ENCODE peak calls at places on chromosomes 12 and 14, in nine cellular contexts. U is psoas muscle; O is NCI-H748 treated with DMSO at 0.1 percent for 48 hours; E is activated CD4-positive, alpha-beta T cell treated with anti-CD3 and anti-CD28 coated beads, Interleukin-2, amount 10 ng/mL, durations not matched to agents 7 days and 5 days; F is NAMALWA; T is stimulated activated naive B cell treated with anti-CD40 and anti-IgM and Interleukin-4, amounts not matched to agents 10 μg/mL and 1 μg/mL and 100 μg/mL, for 72 hours; M is NCI-H446 treated with DMSO at 0.1 percent for 48 hours; X is frontal cortex; W is ELR. V is an unnamed sample.

GRCh38 chr12:128178551-128178950 is 88.4 kb upstream of the TMEM132C start:
- DNase-seq in F (no peak), O (no peak), U (no peak), W (no peak), X (no peak), T (no peak), M (no peak), E (no peak), V (no peak)

GRCh38 chr12:124916370-124917134 is 2.1 kb upstream of the UBC start:
- DNase-seq in U (peak; percentile 83), X (peak; percentile 33), W (peak; percentile 97), M (no peak), F (peak; percentile 65), T (no peak), E (peak; percentile 53), O (no peak), V (peak; percentile 42)

GRCh38 chr12:50555471-50555885 is 50.7 kb downstream of the DIP2B start:
- DNase-seq in T (no peak), W (no peak), O (no peak), U (no peak), X (no peak), M (no peak), F (no peak), E (no peak), V (no peak)

GRCh38 chr12:85057370-85057963 is 21.3 kb downstream of the LRRIQ1 start:
- DNase-seq in U (no peak), E (peak; percentile 42), W (peak; percentile 68), X (no peak), T (no peak), M (no peak), O (peak; percentile 49), F (peak; percentile 69), V (no peak)

GRCh38 chr12:138898-139534 is 72.4 kb downstream of the IQSEC3 start:
- DNase-seq in X (no peak), T (no peak), O (no peak), F (no peak), M (no peak), U (no peak), E (no peak), W (no peak), V (no peak)

GRCh38 chr14:38108681-38109080 is 99.0 kb upstream of the SSTR1 start:
- DNase-seq in O (no peak), U (no peak), X (no peak), T (no peak), W (peak; percentile 84), F (no peak), E (no peak), M (no peak), V (peak; percentile 32)

GRCh38 chr14:32560213-32560857 is 231.2 kb downstream of the AKAP6 start:
- DNase-seq in E (peak; percentile 55), O (peak; percentile 72), T (no peak), U (no peak), M (peak; percentile 54), W (peak; percentile 69), X (peak; percentile 19), F (peak; percentile 54), V (peak; percentile 54)

GRCh38 chr12:124493809-124494750 is 73.3 kb downstream of the NCOR2 start:
- DNase-seq in O (no peak), T (peak; percentile 88), F (peak; percentile 26), X (no peak), U (peak; percentile 49), M (no peak), E (no peak), W (no peak), V (no peak)

GRCh38 chr14:55938249-55938791 is 179.9 kb upstream of the PELI2 start:
- DNase-seq in U (peak; percentile 54), E (no peak), O (no peak), W (peak; percentile 0), M (peak; percentile 63), T (no peak), X (peak; percentile 15), F (no peak), V (no peak)

GRCh38 chr12:68641138-68641537 is 30.4 kb downstream of the RAP1B start:
- DNase-seq in W (no peak), O (no peak), F (peak; percentile 33), E (peak; percentile 71), U (no peak), T (peak; percentile 14), M (no peak), X (no peak), V (no peak)

GRCh38 chr12:119843100-119843499 is 34.0 kb downstream of the CIT start:
- DNase-seq in O (no peak), U (no peak), X (no peak), E (no peak), M (peak; percentile 89), F (no peak), T (no peak), W (no peak), V (no peak)

GRCh38 chr12:121812921-121813896 is 9.4 kb downstream of the SETD1B start:
- DNase-seq in U (peak; percentile 54), E (peak; percentile 45), F (no peak), X (no peak), M (no peak), O (no peak), T (no peak), W (no peak), V (no peak)

GRCh38 chr12:15966426-15966825 is 55.3 kb downstream of the DERA start:
- DNase-seq in M (no peak), W (peak; percentile 67), U (no peak), T (no peak), F (no peak), E (no peak), O (no peak), X (no peak), V (no peak)

GRCh38 chr14:28779416-28779941 is 12.9 kb downstream of the FOXG1 start:
- DNase-seq in X (no peak), O (no peak), E (no peak), U (no peak), T (no peak), F (no peak), M (no peak), W (no peak), V (no peak)

GRCh38 chr12:32124637-32125036 is 18.0 kb downstream of the BICD1 start:
- DNase-seq in X (no peak), E (no peak), F (no peak), M (no peak), T (no peak), U (no peak), W (no peak), O (no peak), V (no peak)

GRCh38 chr12:113198286-113198685 is 12.8 kb downstream of the RITA1 start:
- DNase-seq in X (no peak), T (no peak), W (peak; percentile 41), O (no peak), U (no peak), E (no peak), F (no peak), M (no peak), V (no peak)

GRCh38 chr14:105023144-105023543 is 2.3 kb upstream of the CDCA4 start:
- DNase-seq in F (no peak), O (no peak), T (no peak), X (no peak), E (no peak), M (no peak), U (no peak), W (peak; percentile 84), V (no peak)

GRCh38 chr12:68900241-68900640 is 32.7 kb downstream of the CPM start:
- DNase-seq in X (no peak), O (no peak), W (no peak), U (no peak), T (no peak), M (no peak), F (no peak), E (no peak), V (no peak)

GRCh38 chr12:69897744-69898143 is 72.7 kb downstream of the MYRFL start:
- DNase-seq in E (no peak), O (no peak), W (peak; percentile 39), T (no peak), M (no peak), X (no peak), F (peak; percentile 24), U (peak; percentile 61), V (no peak)

GRCh38 chr14:69614592-69614991 is 3.2 kb downstream of the SUSD6 start:
- DNase-seq in X (no peak), U (no peak), T (peak; percentile 75), O (no peak), F (peak; percentile 84), W (no peak), E (no peak), M (no peak), V (no peak)

GRCh38 chr12:29561736-29562135 is 64.2 kb upstream of the OVCH1 start:
- DNase-seq in W (no peak), T (no peak), F (no peak), M (no peak), U (no peak), O (no peak), X (no peak), E (no peak), V (no peak)

GRCh38 chr12:94149781-94150482 is 1.6 kb downstream of the PLXNC1 start:
- DNase-seq in W (no peak), O (peak; percentile 21), F (no peak), X (peak; percentile 59), E (no peak), T (no peak), U (peak; percentile 78), M (no peak), V (no peak)

GRCh38 chr14:68089146-68089715 is 269.7 kb downstream of the RAD51B start:
- DNase-seq in O (peak; percentile 29), W (no peak), E (no peak), U (no peak), M (peak; percentile 70), X (no peak), T (no peak), F (no peak), V (peak; percentile 67)

GRCh38 chr12:53059434-53060063 is 9.7 kb downstream of the TNS2 start:
- DNase-seq in O (no peak), E (no peak), W (no peak), M (no peak), T (no peak), X (no peak), F (no peak), U (peak; percentile 64), V (no peak)

GRCh38 chr14:90556050-90556477 is 159.2 kb downstream of the CALM1 start:
- DNase-seq in F (no peak), O (no peak), U (peak; percentile 54), E (no peak), M (no peak), T (no peak), W (no peak), X (no peak), V (no peak)

GRCh38 chr14:90760591-90761316 is 55.5 kb downstream of the TTC7B start:
- DNase-seq in W (peak; percentile 71), X (no peak), U (no peak), F (peak; percentile 21), M (peak; percentile 20), E (no peak), O (peak; percentile 6), T (no peak), V (peak; percentile 24)

V was measured in HTR-8/SVneo.